ENCODE peak calls at places on chromosomes 3 and 15, in six cellular contexts. H is transverse colon; C is RPMI7951; L is esophagus muscularis mucosa; Q is H9; D is CD8-positive, alpha-beta T cell. F is an unnamed sample.

GRCh38 chr3:52831500-52832301 is 1.2 kb upstream of the ITIH4 start:
- DNase-seq in H (peak), Q (no peak), D (no peak), C (peak), L (no peak), F (no peak)

GRCh38 chr15:52301265-52301847 is 5.8 kb upstream of the MYO5C start:
- DNase-seq in D (no peak), L (no peak), Q (no peak), C (no peak), H (no peak), F (no peak)

GRCh38 chr3:14145236-14145635 is 20.4 kb downstream of the TMEM43 start:
- DNase-seq in H (no peak), Q (peak), L (no peak), C (no peak), D (peak), F (no peak)

GRCh38 chr3:137046746-137047145 is 89.0 kb downstream of the IL20RB start:
- DNase-seq in Q (no peak), L (no peak), D (no peak), C (no peak), H (no peak), F (no peak)

GRCh38 chr3:184683900-184684560 is 27.8 kb downstream of the MAGEF1 start:
- DNase-seq in C (no peak), H (no peak), D (no peak), Q (no peak), L (no peak), F (no peak)

GRCh38 chr15:55587321-55588069 is 650 bp downstream of the PYGO1 start:
- DNase-seq in H (peak), L (no peak), D (peak), Q (peak), C (peak), F (no peak)

GRCh38 chr3:195715583-195716266 is 5.1 kb upstream of the MUC20 start:
- DNase-seq in C (no peak), D (no peak), Q (no peak), L (no peak), H (peak), F (no peak)

GRCh38 chr15:66685638-66686150 is 16.3 kb upstream of the SMAD6 start:
- DNase-seq in C (no peak), L (no peak), D (no peak), Q (no peak), H (no peak), F (no peak)

GRCh38 chr15:45387379-45388007 is 9.1 kb upstream of the GATM start:
- DNase-seq in Q (no peak), H (no peak), D (no peak), C (peak), L (no peak), F (no peak)

GRCh38 chr3:81723732-81724313 is 37.6 kb downstream of the GBE1 start:
- DNase-seq in D (no peak), C (peak), L (no peak), Q (no peak), H (no peak), F (no peak)

GRCh38 chr3:196012481-196012880 is 69.4 kb downstream of the TFRC start:
- DNase-seq in H (no peak), D (no peak), C (no peak), L (no peak), Q (no peak), F (no peak)

GRCh38 chr15:77060560-77060959 is 10.3 kb downstream of the TSPAN3 start:
- DNase-seq in D (no peak), L (no peak), C (peak), Q (no peak), H (no peak), F (no peak)

GRCh38 chr15:82830427-82831173 is 21.2 kb downstream of the WHAMM start:
- DNase-seq in C (no peak), L (no peak), Q (no peak), H (no peak), D (no peak), F (no peak)